ENCODE peak calls at places on chromosomes 11 and 22, in eight cellular contexts. Q, C, R, T, I, J, F and B are unnamed samples.

GRCh38 chr11:45212566-45213315 is 66.3 kb downstream of the PRDM11 start:
- DNase-seq in Q (no peak), C (no peak), R (no peak), T (no peak), I (no peak), J (no peak), F (no peak), B (no peak)

GRCh38 chr11:128133501-128133900 is 453.9 kb downstream of the ETS1 start:
- DNase-seq in Q (no peak), C (no peak), R (no peak), T (no peak), I (no peak), J (no peak), F (no peak), B (no peak)

GRCh38 chr22:17896552-17896951 is 122.3 kb upstream of the BID start:
- DNase-seq in Q (no peak), C (peak), R (peak), T (no peak), I (no peak), J (peak), F (no peak), B (no peak)

GRCh38 chr22:45612451-45612901 is 59.2 kb upstream of the ATXN10 start:
- DNase-seq in Q (no peak), C (peak), R (peak), T (no peak), I (peak), J (peak), F (peak), B (no peak)

GRCh38 chr11:84524422-84525051 is 1102.6 kb downstream of the DLG2 start:
- DNase-seq in Q (no peak), C (no peak), R (no peak), T (no peak), I (no peak), J (peak), F (no peak), B (no peak)

GRCh38 chr11:88303037-88303436 is 34.5 kb downstream of the CTSC start:
- DNase-seq in Q (no peak), C (no peak), R (no peak), T (no peak), I (no peak), J (no peak), F (no peak), B (peak)

GRCh38 chr11:112537846-112538330 is 277.2 kb upstream of the PLET1 start:
- DNase-seq in Q (no peak), C (no peak), R (peak), T (no peak), I (no peak), J (no peak), F (no peak), B (no peak)

GRCh38 chr11:103601230-103601846 is 435.1 kb upstream of the DDI1 start:
- DNase-seq in Q (no peak), C (no peak), R (peak), T (peak), I (no peak), J (peak), F (no peak), B (no peak)

GRCh38 chr11:127624455-127624854 is 623.9 kb upstream of the KIRREL3 start:
- DNase-seq in Q (no peak), C (peak), R (no peak), T (no peak), I (no peak), J (peak), F (no peak), B (no peak)

GRCh38 chr22:27799334-27800249 is 2.0 kb downstream of the MN1 start:
- DNase-seq in Q (no peak), C (peak), R (no peak), T (no peak), I (peak), J (peak), F (no peak), B (no peak)

GRCh38 chr11:113182288-113182687 is 132.1 kb upstream of the TTC12 start:
- DNase-seq in Q (no peak), C (no peak), R (no peak), T (no peak), I (no peak), J (no peak), F (peak), B (no peak)

GRCh38 chr11:97722065-97722464 is 1298.7 kb upstream of the CNTN5 start:
- DNase-seq in Q (no peak), C (no peak), R (no peak), T (no peak), I (no peak), J (peak), F (no peak), B (no peak)

GRCh38 chr11:23727821-23728220 is 769.0 kb upstream of the LUZP2 start:
- DNase-seq in Q (no peak), C (no peak), R (no peak), T (peak), I (no peak), J (peak), F (no peak), B (no peak)

GRCh38 chr11:120289426-120289825 is 35.7 kb upstream of the TLCD5 start:
- DNase-seq in Q (no peak), C (no peak), R (no peak), T (no peak), I (no peak), J (no peak), F (no peak), B (no peak)

GRCh38 chr11:106322111-106322510 is 244.6 kb downstream of the AASDHPPT start:
- DNase-seq in Q (no peak), C (no peak), R (no peak), T (no peak), I (no peak), J (no peak), F (no peak), B (no peak)

GRCh38 chr22:48782817-48783511 is 1044.7 kb downstream of the BRD1 start:
- DNase-seq in Q (no peak), C (no peak), R (no peak), T (no peak), I (peak), J (no peak), F (peak), B (no peak)

GRCh38 chr11:116918925-116919653 is 81.7 kb upstream of the APOA1 start:
- DNase-seq in Q (no peak), C (no peak), R (no peak), T (no peak), I (no peak), J (no peak), F (no peak), B (no peak)

GRCh38 chr11:7252683-7253213 is 1.0 kb downstream of the SYT9 start:
- DNase-seq in Q (no peak), C (no peak), R (no peak), T (no peak), I (peak), J (no peak), F (no peak), B (no peak)

GRCh38 chr11:107387666-107388065 is 70.0 kb downstream of the CWF19L2 start:
- DNase-seq in Q (no peak), C (no peak), R (no peak), T (no peak), I (no peak), J (no peak), F (no peak), B (no peak)

GRCh38 chr11:125091247-125091876 is 20.1 kb downstream of the TMEM218 start:
- DNase-seq in Q (no peak), C (no peak), R (peak), T (no peak), I (no peak), J (peak), F (peak), B (no peak)

GRCh38 chr11:82701847-82702520 is 31.7 kb downstream of the FAM181B start:
- DNase-seq in Q (no peak), C (no peak), R (peak), T (peak), I (no peak), J (peak), F (no peak), B (no peak)

GRCh38 chr11:3639841-3640240 is 2.0 kb downstream of the ART5 start:
- DNase-seq in Q (no peak), C (no peak), R (no peak), T (no peak), I (no peak), J (no peak), F (no peak), B (no peak)

DNA sequence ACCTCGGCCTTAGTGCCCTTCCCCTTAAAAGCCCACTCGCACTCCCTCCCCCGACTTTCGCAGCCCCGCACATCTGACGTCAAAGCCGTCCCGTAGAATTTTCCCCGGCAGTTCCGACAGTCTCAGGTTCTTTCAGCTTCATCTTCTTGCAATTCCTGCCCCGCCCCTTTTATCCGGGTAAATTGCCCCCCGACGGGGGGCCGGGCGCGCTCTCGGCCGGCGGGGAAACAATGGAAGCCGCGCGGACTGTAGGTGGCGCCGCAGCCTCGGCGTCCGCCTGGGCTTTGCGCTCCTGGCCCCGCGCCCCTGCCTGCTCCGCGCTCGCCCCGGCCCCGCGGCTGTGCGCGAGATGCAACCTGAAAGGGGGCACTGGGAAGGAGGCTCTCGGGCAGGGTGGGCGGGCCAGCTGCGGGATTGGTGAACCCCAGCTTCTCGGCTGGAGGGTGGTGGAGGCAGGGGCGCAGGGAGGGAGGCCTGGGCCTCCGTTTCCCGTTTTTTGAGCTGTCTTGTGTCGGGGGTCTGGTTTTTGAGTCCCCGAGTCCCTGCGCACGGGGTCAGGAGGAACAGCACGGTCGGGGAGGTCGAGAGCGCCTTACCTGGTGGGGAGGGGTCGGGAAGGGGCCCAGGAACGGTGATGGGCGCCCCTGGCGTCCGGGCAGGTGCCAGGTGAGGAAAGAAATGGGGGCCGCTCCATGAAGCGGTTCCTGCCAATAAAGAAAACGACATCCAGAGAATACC is 855 bp upstream of the FGF19 start:
- DNase-seq in Q (no peak), C (no peak), R (no peak), T (peak), I (no peak), J (peak), F (no peak), B (no peak)
- TF ChIP-seq CTCF in Q (no peak), C (peak), R (no peak), T (peak), I (peak), J (peak), F (peak), B (no peak)

GRCh38 chr11:39374963-39375698 is 2084.3 kb downstream of the LRRC4C start:
- DNase-seq in Q (no peak), C (no peak), R (no peak), T (peak), I (no peak), J (peak), F (no peak), B (no peak)
- TF ChIP-seq CTCF in Q (no peak), C (peak), R (peak), T (peak), I (peak), J (peak), F (peak), B (peak)

DNA sequence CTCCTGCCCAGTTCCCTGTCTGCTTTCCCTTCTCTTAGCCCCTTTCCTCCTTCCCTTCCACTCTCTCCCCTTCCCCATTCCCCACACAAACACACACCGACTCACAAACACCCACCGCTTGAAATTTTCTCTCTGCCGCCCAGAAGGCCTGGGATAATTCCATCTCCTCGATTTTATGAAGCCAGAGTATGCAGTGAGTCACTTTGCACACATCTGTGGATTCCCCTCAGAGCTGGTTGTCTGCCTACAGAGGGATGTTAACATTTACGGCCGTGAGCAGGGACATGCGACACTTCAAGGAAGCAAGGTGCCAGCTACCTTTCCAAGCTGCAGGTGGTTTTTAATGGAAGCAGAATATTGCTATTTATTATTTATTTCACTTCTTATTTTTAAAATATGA is 332.0 kb downstream of the TENM4 start:
- DNase-seq in Q (no peak), C (no peak), R (no peak), T (no peak), I (no peak), J (no peak), F (no peak), B (no peak)
- TF ChIP-seq CTCF in Q (no peak), C (no peak), R (no peak), T (no peak), I (no peak), J (no peak), F (no peak), B (no peak)

GRCh38 chr11:12964650-12965049 is 44.5 kb upstream of the RASSF10 start:
- DNase-seq in Q (no peak), C (no peak), R (no peak), T (no peak), I (no peak), J (no peak), F (no peak), B (no peak)
- TF ChIP-seq CTCF in Q (no peak), C (no peak), R (no peak), T (no peak), I (no peak), J (no peak), F (no peak), B (no peak)